ENCODE peak calls at places on chromosomes 13 and 19, in five cellular contexts. T, R, I, Z and G are unnamed samples.

GRCh38 chr19:12996542-12997094 is 1.3 kb downstream of the NFIX start:
- DNase-seq in T (no peak), R (no peak), I (no peak), Z (peak; percentile 59), G (no peak)

GRCh38 chr19:38730731-38731589 is 13.3 kb downstream of the CAPN12 start:
- DNase-seq in T (no peak), R (no peak), I (no peak), Z (peak; percentile 23), G (no peak)

GRCh38 chr13:91647361-91647970 is 249.0 kb downstream of the GPC5 start:
- DNase-seq in T (no peak), R (no peak), I (no peak), Z (peak; percentile 82), G (no peak)

GRCh38 chr13:70585109-70585508 is 476.9 kb upstream of the KLHL1 start:
- DNase-seq in T (no peak), R (no peak), I (no peak), Z (no peak), G (no peak)

GRCh38 chr13:66574606-66575005 is 655.5 kb downstream of the PCDH9 start:
- DNase-seq in T (no peak), R (no peak), I (no peak), Z (no peak), G (no peak)

GRCh38 chr19:18093439-18094161 is 4.0 kb upstream of the MAST3 start:
- DNase-seq in T (no peak), R (no peak), I (no peak), Z (peak; percentile 65), G (no peak)

GRCh38 chr19:49357186-49357585 is 5.0 kb downstream of the TEAD2 start:
- DNase-seq in T (no peak), R (no peak), I (no peak), Z (no peak), G (no peak)

GRCh38 chr13:109344552-109345157 is 441.7 kb downstream of the IRS2 start:
- DNase-seq in T (no peak), R (no peak), I (no peak), Z (no peak), G (no peak)

GRCh38 chr13:109140054-109140776 is 510.8 kb downstream of the MYO16 start:
- DNase-seq in T (no peak), R (no peak), I (no peak), Z (no peak), G (no peak)

GRCh38 chr19:56091066-56091490 is 30.0 kb downstream of the ZNF787 start:
- DNase-seq in T (no peak), R (no peak), I (no peak), Z (no peak), G (no peak)

GRCh38 chr13:99383946-99384345 is 76.7 kb upstream of the GPR183 start:
- DNase-seq in T (no peak), R (no peak), I (no peak), Z (peak; percentile 22), G (no peak)

GRCh38 chr13:80235559-80236296 is 105.2 kb downstream of the SPRY2 start:
- DNase-seq in T (no peak), R (no peak), I (no peak), Z (no peak), G (no peak)

GRCh38 chr13:19587635-19588300 is 26.4 kb upstream of the TPTE2 start:
- DNase-seq in T (peak; percentile 19), R (no peak), I (peak; percentile 21), Z (no peak), G (no peak)